ENCODE peak calls at places on chromosomes 13 and 19, in six cellular contexts. V, J, Q, O, R and G are unnamed samples.

GRCh38 chr19:2186071-2186846 is 22.5 kb downstream of the DOT1L start:
- DNase-seq in V (peak; percentile 95), J (peak; percentile 85), Q (peak; percentile 83), O (peak; percentile 96), R (peak; percentile 88), G (no peak)

GRCh38 chr13:27080018-27080948 is 91.3 kb downstream of the USP12 start:
- DNase-seq in V (no peak), J (no peak), Q (no peak), O (no peak), R (no peak), G (no peak)

GRCh38 chr13:52707375-52707774 is 32.2 kb downstream of the CNMD start:
- DNase-seq in V (no peak), J (no peak), Q (no peak), O (no peak), R (no peak), G (peak; percentile 23)

GRCh38 chr19:45782820-45783785 is 813 bp upstream of the DMPK start:
- DNase-seq in V (peak; percentile 71), J (peak; percentile 28), Q (no peak), O (peak; percentile 75), R (peak; percentile 85), G (no peak)

GRCh38 chr19:31350033-31350692 is 927 bp upstream of the TSHZ3 start:
- DNase-seq in V (no peak), J (no peak), Q (no peak), O (peak; percentile 35), R (peak; percentile 49), G (peak; percentile 29)

GRCh38 chr19:40610396-40611064 is 9.4 kb downstream of the LTBP4 start:
- DNase-seq in V (no peak), J (no peak), Q (peak; percentile 85), O (no peak), R (peak; percentile 75), G (no peak)

GRCh38 chr19:5787554-5788182 is 3.1 kb upstream of the PRR22 start:
- DNase-seq in V (no peak), J (no peak), Q (no peak), O (no peak), R (no peak), G (no peak)

GRCh38 chr13:62014299-62014698 is 598.6 kb upstream of the PCDH20 start:
- DNase-seq in V (peak; percentile 1), J (no peak), Q (no peak), O (peak; percentile 57), R (no peak), G (peak; percentile 64)

GRCh38 chr13:30934381-30934780 is 1.9 kb downstream of the TEX26 start:
- DNase-seq in V (peak; percentile 14), J (no peak), Q (no peak), O (no peak), R (no peak), G (no peak)

GRCh38 chr13:82062772-82063171 is 1721.8 kb upstream of the SPRY2 start:
- DNase-seq in V (no peak), J (no peak), Q (no peak), O (no peak), R (no peak), G (no peak)

GRCh38 chr13:60311527-60311926 is 85.5 kb upstream of the TDRD3 start:
- DNase-seq in V (no peak), J (no peak), Q (no peak), O (no peak), R (no peak), G (no peak)

GRCh38 chr13:111051656-111052232 is 63.4 kb upstream of the ARHGEF7 start:
- DNase-seq in V (no peak), J (no peak), Q (no peak), O (no peak), R (no peak), G (no peak)

GRCh38 chr13:90205081-90205480 is 1142.4 kb upstream of the MIR17HG start:
- DNase-seq in V (no peak), J (no peak), Q (no peak), O (no peak), R (no peak), G (no peak)

GRCh38 chr19:3459322-3459881 is 20.9 kb downstream of the SMIM24 start:
- DNase-seq in V (peak; percentile 94), J (peak; percentile 96), Q (peak; percentile 79), O (peak; percentile 95), R (peak; percentile 92), G (no peak)

GRCh38 chr13:73715114-73715909 is 418.9 kb downstream of the KLF12 start:
- DNase-seq in V (no peak), J (no peak), Q (peak; percentile 66), O (no peak), R (no peak), G (no peak)

GRCh38 chr19:27746691-27747380 is 1466.1 kb downstream of the UQCRFS1 start:
- DNase-seq in V (peak; percentile 1), J (peak; percentile 9), Q (no peak), O (peak; percentile 1), R (peak; percentile 36), G (no peak)

GRCh38 chr19:10450853-10451609 is 30.7 kb downstream of the PDE4A start:
- DNase-seq in V (no peak), J (no peak), Q (no peak), O (no peak), R (no peak), G (peak; percentile 60)

GRCh38 chr13:36818483-36819063 is 449 bp upstream of the RFXAP start:
- DNase-seq in V (no peak), J (no peak), Q (no peak), O (peak; percentile 4), R (no peak), G (no peak)

GRCh38 chr13:56736966-56737365 is 403.8 kb upstream of the PRR20A start:
- DNase-seq in V (no peak), J (no peak), Q (no peak), O (no peak), R (no peak), G (no peak)

GRCh38 chr19:31890230-31890629 is 455.2 kb upstream of the ZNF507 start:
- DNase-seq in V (no peak), J (no peak), Q (no peak), O (no peak), R (no peak), G (no peak)

GRCh38 chr13:103291693-103292572 is 225.7 kb upstream of the SLC10A2 start:
- DNase-seq in V (no peak), J (no peak), Q (no peak), O (no peak), R (no peak), G (peak; percentile 70)

GRCh38 chr19:19691683-19692082 is 23.0 kb downstream of the ZNF101 start:
- DNase-seq in V (no peak), J (no peak), Q (no peak), O (no peak), R (no peak), G (no peak)

GRCh38 chr19:19697589-19697988 is 28.9 kb downstream of the ZNF101 start:
- DNase-seq in V (no peak), J (no peak), Q (no peak), O (no peak), R (no peak), G (no peak)

DNA sequence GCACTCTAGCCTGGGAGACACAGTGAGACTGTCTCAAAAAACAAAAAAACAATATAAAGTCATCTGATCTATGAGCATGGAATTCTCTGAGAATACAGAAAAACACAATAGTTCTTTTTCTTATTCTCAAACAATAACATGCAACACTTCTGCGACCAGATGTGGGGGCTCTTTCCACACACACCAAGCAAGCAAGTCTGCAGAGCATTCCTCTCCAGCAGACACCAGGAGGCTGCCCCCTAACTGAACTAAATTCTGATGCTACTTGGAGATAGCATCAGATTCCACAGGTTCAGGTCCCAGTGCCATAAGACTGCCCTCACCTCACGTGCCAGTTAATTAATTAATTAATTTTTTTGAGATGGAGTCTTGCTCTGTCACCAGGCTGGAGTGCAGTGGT is 27.7 kb downstream of the ZNF101 start:
- DNase-seq in V (no peak), J (no peak), Q (no peak), O (no peak), R (no peak), G (no peak)
- TF ChIP-seq CTCF in V (no peak), J (no peak), Q (no peak), O (no peak), R (no peak), G (no peak)

DNA sequence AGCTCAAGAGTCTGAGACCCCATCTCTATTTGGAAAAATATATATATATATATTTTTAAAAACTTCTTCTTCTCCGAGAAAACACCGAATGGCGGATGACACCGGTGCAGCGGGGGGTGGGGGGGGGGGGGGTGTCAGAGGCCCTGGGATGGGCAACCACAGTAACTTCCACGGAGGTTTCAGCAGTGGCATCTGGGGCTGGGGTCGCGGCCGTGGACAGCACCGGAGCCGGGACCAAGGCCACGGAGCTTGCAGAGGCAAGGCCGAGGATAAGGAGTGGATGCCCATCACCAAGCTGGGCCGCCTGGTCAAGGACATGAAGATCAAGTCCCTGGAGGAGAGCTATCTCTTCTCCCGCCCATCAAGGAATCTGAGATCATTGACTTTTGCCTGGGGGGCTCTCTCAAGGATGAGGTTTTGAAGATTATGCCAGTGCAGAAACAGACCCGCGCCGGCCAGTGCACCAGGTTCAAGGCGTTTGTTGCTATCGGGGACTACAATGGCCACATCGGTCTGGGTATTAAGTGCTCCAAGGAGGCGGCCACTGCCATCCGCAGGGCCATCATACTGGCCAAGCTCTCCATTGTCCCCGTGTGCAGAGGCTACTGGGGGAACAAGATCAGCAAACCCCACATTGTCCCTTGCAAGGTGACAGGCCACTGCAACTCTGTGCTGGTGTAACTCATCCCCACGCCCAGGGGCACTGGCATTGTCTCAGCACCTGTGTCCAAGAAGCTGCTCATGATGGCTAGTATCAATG is 59.0 kb downstream of the EPS15L1 start:
- DNase-seq in V (no peak), J (no peak), Q (no peak), O (no peak), R (no peak), G (no peak)
- H3K36me3 ChIP-seq in V (peaks cover 50% of the 10 kb centered on the region), J (peaks cover 60% of the 10 kb centered on the region), Q (peaks cover 81% of the 10 kb centered on the region), O (peaks cover 19% of the 10 kb centered on the region), R (peaks cover 90% of the 10 kb centered on the region), G (peaks cover 38% of the 10 kb centered on the region)

DNA sequence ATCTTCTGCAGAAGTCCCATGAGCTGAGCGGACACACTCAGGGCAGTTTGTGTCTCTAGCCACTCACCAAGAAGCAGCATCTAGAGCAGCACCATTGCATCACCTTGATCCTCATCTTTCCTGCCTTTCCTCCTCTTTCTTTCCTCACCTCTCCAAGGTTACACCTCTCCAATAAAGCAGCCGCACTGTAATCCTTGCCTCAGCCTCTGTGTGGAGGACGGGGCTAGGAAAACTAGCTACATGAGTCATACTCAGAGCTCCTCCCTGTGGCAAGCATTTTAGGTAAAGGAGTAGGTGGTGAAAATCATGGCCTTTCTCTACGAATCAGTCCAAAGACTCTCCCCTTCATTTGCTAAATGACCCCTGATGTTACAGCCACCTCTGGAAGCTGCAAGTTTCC is 108.8 kb downstream of the DNAJC15 start:
- DNase-seq in V (peak; percentile 36), J (peak; percentile 48), Q (no peak), O (peak; percentile 44), R (peak; percentile 22), G (peak; percentile 34)
- TF ChIP-seq CTCF in V (peak; percentile 33), J (peak; percentile 62), Q (peak; percentile 30), O (no peak), R (peak; percentile 14), G (peak; percentile 47)

DNA sequence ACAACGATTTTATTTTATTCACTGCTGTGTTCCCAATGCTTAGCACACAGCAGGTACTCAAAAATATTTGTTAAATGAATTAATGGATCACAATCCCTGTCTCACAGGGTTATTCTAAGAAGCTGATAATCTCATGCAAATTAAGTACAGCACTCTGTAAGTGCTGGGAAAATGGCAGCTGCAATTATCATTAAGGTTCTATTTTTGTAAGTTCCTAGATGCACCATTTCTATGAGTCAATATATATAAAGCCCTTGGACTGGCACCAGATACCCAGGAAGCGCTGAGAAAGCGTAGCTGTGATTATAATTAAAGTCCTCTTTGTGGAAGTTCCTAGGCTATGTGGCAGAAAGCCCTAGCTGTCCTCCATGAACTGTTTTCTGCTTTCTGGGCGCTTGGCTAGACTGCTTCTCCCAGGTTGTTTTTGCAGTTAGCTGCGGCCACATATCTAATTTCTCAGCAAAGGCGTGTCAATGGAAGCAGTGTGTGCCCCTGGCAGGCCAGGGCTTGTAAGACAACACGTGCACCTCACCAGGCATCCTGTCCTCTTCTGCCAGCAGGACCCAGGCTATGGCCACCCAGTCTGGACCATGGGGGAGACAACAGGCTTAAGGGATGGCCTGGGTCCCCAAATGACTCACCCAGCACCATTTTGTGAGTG is 5.2 kb upstream of the SRRM5 start:
- DNase-seq in V (no peak), J (no peak), Q (no peak), O (no peak), R (no peak), G (peak; percentile 58)
- H3K36me3 ChIP-seq in V (peaks cover 15% of the 10 kb centered on the region), J (peaks cover 11% of the 10 kb centered on the region), Q (peaks cover 9% of the 10 kb centered on the region), O (peaks cover 2% of the 10 kb centered on the region), R (peaks cover 31% of the 10 kb centered on the region), G (peaks cover 5% of the 10 kb centered on the region)